ENCODE peak calls at places on chromosomes 11 and 22, in ten cellular contexts. One of them, this sample, is unnamed.

GRCh38 chr22:23534851-23535717 is 45.0 kb downstream of the IGLL1 start:
- DNase-seq in psoas muscle: peak; percentile 44
- DNase-seq in NCI-H2029 treated with DMSO at 0.1 percent for 48 hours: no peak
- DNase-seq in HT-29: no peak
- DNase-seq in heart right ventricle: no peak
- DNase-seq in activated T-helper 1 cell treated with anti-CD3 and anti-CD28 coated beads, Interleukin-12 subunit alpha, Interleukin-12 subunit beta, Interleukin-2, Interleukin-4 antibody, amounts not matched to agents 30 ng/mL and 10 ng/mL and 1 ng/mL, durations not matched to agents 14 hours and 24 hours and 36 hours: no peak
- DNase-seq in EL: no peak
- DNase-seq in transverse colon: no peak
- DNase-seq in cardiac fibroblast: no peak
- DNase-seq in T-helper 1 cell: no peak
- DNase-seq in this sample: no peak

GRCh38 chr11:57085604-57086003 is 96.1 kb upstream of the LRRC55 start:
- DNase-seq in psoas muscle: no peak
- DNase-seq in NCI-H2029 treated with DMSO at 0.1 percent for 48 hours: no peak
- DNase-seq in HT-29: peak; percentile 18
- DNase-seq in heart right ventricle: no peak
- DNase-seq in activated T-helper 1 cell treated with anti-CD3 and anti-CD28 coated beads, Interleukin-12 subunit alpha, Interleukin-12 subunit beta, Interleukin-2, Interleukin-4 antibody, amounts not matched to agents 30 ng/mL and 10 ng/mL and 1 ng/mL, durations not matched to agents 14 hours and 24 hours and 36 hours: no peak
- DNase-seq in EL: no peak
- DNase-seq in transverse colon: no peak
- DNase-seq in cardiac fibroblast: peak; percentile 8
- DNase-seq in T-helper 1 cell: no peak
- DNase-seq in this sample: no peak

GRCh38 chr22:46450931-46451660 is 86.3 kb downstream of the CELSR1 start:
- DNase-seq in psoas muscle: no peak
- DNase-seq in NCI-H2029 treated with DMSO at 0.1 percent for 48 hours: no peak
- DNase-seq in HT-29: no peak
- DNase-seq in heart right ventricle: no peak
- DNase-seq in activated T-helper 1 cell treated with anti-CD3 and anti-CD28 coated beads, Interleukin-12 subunit alpha, Interleukin-12 subunit beta, Interleukin-2, Interleukin-4 antibody, amounts not matched to agents 30 ng/mL and 10 ng/mL and 1 ng/mL, durations not matched to agents 14 hours and 24 hours and 36 hours: no peak
- DNase-seq in EL: no peak
- DNase-seq in transverse colon: no peak
- DNase-seq in cardiac fibroblast: no peak
- DNase-seq in T-helper 1 cell: no peak
- DNase-seq in this sample: no peak

GRCh38 chr22:22616636-22617035 is 27.8 kb upstream of the GGTLC2 start:
- DNase-seq in psoas muscle: no peak
- DNase-seq in NCI-H2029 treated with DMSO at 0.1 percent for 48 hours: no peak
- DNase-seq in HT-29: no peak
- DNase-seq in heart right ventricle: no peak
- DNase-seq in activated T-helper 1 cell treated with anti-CD3 and anti-CD28 coated beads, Interleukin-12 subunit alpha, Interleukin-12 subunit beta, Interleukin-2, Interleukin-4 antibody, amounts not matched to agents 30 ng/mL and 10 ng/mL and 1 ng/mL, durations not matched to agents 14 hours and 24 hours and 36 hours: peak; percentile 18
- DNase-seq in EL: no peak
- DNase-seq in transverse colon: no peak
- DNase-seq in cardiac fibroblast: no peak
- DNase-seq in T-helper 1 cell: peak; percentile 6
- DNase-seq in this sample: no peak

GRCh38 chr11:64360403-64360980 is 1.5 kb downstream of the RPS6KA4 start:
- DNase-seq in psoas muscle: no peak
- DNase-seq in NCI-H2029 treated with DMSO at 0.1 percent for 48 hours: no peak
- DNase-seq in HT-29: no peak
- DNase-seq in heart right ventricle: no peak
- DNase-seq in activated T-helper 1 cell treated with anti-CD3 and anti-CD28 coated beads, Interleukin-12 subunit alpha, Interleukin-12 subunit beta, Interleukin-2, Interleukin-4 antibody, amounts not matched to agents 30 ng/mL and 10 ng/mL and 1 ng/mL, durations not matched to agents 14 hours and 24 hours and 36 hours: no peak
- DNase-seq in EL: no peak
- DNase-seq in transverse colon: no peak
- DNase-seq in cardiac fibroblast: no peak
- DNase-seq in T-helper 1 cell: no peak
- DNase-seq in this sample: no peak

GRCh38 chr11:11510939-11511338 is 110.9 kb downstream of the GALNT18 start:
- DNase-seq in psoas muscle: peak; percentile 75
- DNase-seq in NCI-H2029 treated with DMSO at 0.1 percent for 48 hours: peak; percentile 81
- DNase-seq in HT-29: no peak
- DNase-seq in heart right ventricle: peak; percentile 27
- DNase-seq in activated T-helper 1 cell treated with anti-CD3 and anti-CD28 coated beads, Interleukin-12 subunit alpha, Interleukin-12 subunit beta, Interleukin-2, Interleukin-4 antibody, amounts not matched to agents 30 ng/mL and 10 ng/mL and 1 ng/mL, durations not matched to agents 14 hours and 24 hours and 36 hours: no peak
- DNase-seq in EL: no peak
- DNase-seq in transverse colon: peak; percentile 37
- DNase-seq in cardiac fibroblast: no peak
- DNase-seq in T-helper 1 cell: no peak
- DNase-seq in this sample: peak; percentile 47

GRCh38 chr22:49699476-49699875 is 128.2 kb downstream of the BRD1 start:
- DNase-seq in psoas muscle: no peak
- DNase-seq in NCI-H2029 treated with DMSO at 0.1 percent for 48 hours: no peak
- DNase-seq in HT-29: no peak
- DNase-seq in heart right ventricle: no peak
- DNase-seq in activated T-helper 1 cell treated with anti-CD3 and anti-CD28 coated beads, Interleukin-12 subunit alpha, Interleukin-12 subunit beta, Interleukin-2, Interleukin-4 antibody, amounts not matched to agents 30 ng/mL and 10 ng/mL and 1 ng/mL, durations not matched to agents 14 hours and 24 hours and 36 hours: no peak
- DNase-seq in EL: no peak
- DNase-seq in transverse colon: no peak
- DNase-seq in cardiac fibroblast: no peak
- DNase-seq in T-helper 1 cell: no peak
- DNase-seq in this sample: no peak

GRCh38 chr11:77057938-77058474 is 8.8 kb upstream of the CAPN5 start:
- DNase-seq in psoas muscle: no peak
- DNase-seq in NCI-H2029 treated with DMSO at 0.1 percent for 48 hours: no peak
- DNase-seq in HT-29: no peak
- DNase-seq in heart right ventricle: no peak
- DNase-seq in activated T-helper 1 cell treated with anti-CD3 and anti-CD28 coated beads, Interleukin-12 subunit alpha, Interleukin-12 subunit beta, Interleukin-2, Interleukin-4 antibody, amounts not matched to agents 30 ng/mL and 10 ng/mL and 1 ng/mL, durations not matched to agents 14 hours and 24 hours and 36 hours: no peak
- DNase-seq in EL: no peak
- DNase-seq in transverse colon: no peak
- DNase-seq in cardiac fibroblast: no peak
- DNase-seq in T-helper 1 cell: no peak
- DNase-seq in this sample: no peak

GRCh38 chr11:105148241-105148640 is 8.7 kb upstream of the CARD18 start:
- DNase-seq in psoas muscle: no peak
- DNase-seq in NCI-H2029 treated with DMSO at 0.1 percent for 48 hours: no peak
- DNase-seq in HT-29: no peak
- DNase-seq in heart right ventricle: no peak
- DNase-seq in activated T-helper 1 cell treated with anti-CD3 and anti-CD28 coated beads, Interleukin-12 subunit alpha, Interleukin-12 subunit beta, Interleukin-2, Interleukin-4 antibody, amounts not matched to agents 30 ng/mL and 10 ng/mL and 1 ng/mL, durations not matched to agents 14 hours and 24 hours and 36 hours: no peak
- DNase-seq in EL: peak; percentile 40
- DNase-seq in transverse colon: no peak
- DNase-seq in cardiac fibroblast: no peak
- DNase-seq in T-helper 1 cell: no peak
- DNase-seq in this sample: no peak

GRCh38 chr11:102345923-102346322 is 1.1 kb upstream of the BIRC2 start:
- DNase-seq in psoas muscle: no peak
- DNase-seq in NCI-H2029 treated with DMSO at 0.1 percent for 48 hours: no peak
- DNase-seq in HT-29: peak; percentile 16
- DNase-seq in heart right ventricle: no peak
- DNase-seq in activated T-helper 1 cell treated with anti-CD3 and anti-CD28 coated beads, Interleukin-12 subunit alpha, Interleukin-12 subunit beta, Interleukin-2, Interleukin-4 antibody, amounts not matched to agents 30 ng/mL and 10 ng/mL and 1 ng/mL, durations not matched to agents 14 hours and 24 hours and 36 hours: no peak
- DNase-seq in EL: peak; percentile 90
- DNase-seq in transverse colon: no peak
- DNase-seq in cardiac fibroblast: peak; percentile 34
- DNase-seq in T-helper 1 cell: no peak
- DNase-seq in this sample: no peak

GRCh38 chr11:34243620-34244493 is 114.0 kb downstream of the ABTB2 start:
- DNase-seq in psoas muscle: no peak
- DNase-seq in NCI-H2029 treated with DMSO at 0.1 percent for 48 hours: no peak
- DNase-seq in HT-29: peak; percentile 84
- DNase-seq in heart right ventricle: no peak
- DNase-seq in activated T-helper 1 cell treated with anti-CD3 and anti-CD28 coated beads, Interleukin-12 subunit alpha, Interleukin-12 subunit beta, Interleukin-2, Interleukin-4 antibody, amounts not matched to agents 30 ng/mL and 10 ng/mL and 1 ng/mL, durations not matched to agents 14 hours and 24 hours and 36 hours: peak; percentile 36
- DNase-seq in EL: peak; percentile 82
- DNase-seq in transverse colon: peak; percentile 84
- DNase-seq in cardiac fibroblast: peak; percentile 65
- DNase-seq in T-helper 1 cell: peak; percentile 69
- DNase-seq in this sample: peak; percentile 78

GRCh38 chr11:94814238-94814976 is 46.3 kb downstream of the AMOTL1 start:
- DNase-seq in psoas muscle: no peak
- DNase-seq in NCI-H2029 treated with DMSO at 0.1 percent for 48 hours: no peak
- DNase-seq in HT-29: no peak
- DNase-seq in heart right ventricle: no peak
- DNase-seq in activated T-helper 1 cell treated with anti-CD3 and anti-CD28 coated beads, Interleukin-12 subunit alpha, Interleukin-12 subunit beta, Interleukin-2, Interleukin-4 antibody, amounts not matched to agents 30 ng/mL and 10 ng/mL and 1 ng/mL, durations not matched to agents 14 hours and 24 hours and 36 hours: no peak
- DNase-seq in EL: no peak
- DNase-seq in transverse colon: no peak
- DNase-seq in cardiac fibroblast: no peak
- DNase-seq in T-helper 1 cell: no peak
- DNase-seq in this sample: no peak

GRCh38 chr11:100876826-100877545 is 189.9 kb downstream of the ARHGAP42 start:
- DNase-seq in psoas muscle: no peak
- DNase-seq in NCI-H2029 treated with DMSO at 0.1 percent for 48 hours: no peak
- DNase-seq in HT-29: no peak
- DNase-seq in heart right ventricle: no peak
- DNase-seq in activated T-helper 1 cell treated with anti-CD3 and anti-CD28 coated beads, Interleukin-12 subunit alpha, Interleukin-12 subunit beta, Interleukin-2, Interleukin-4 antibody, amounts not matched to agents 30 ng/mL and 10 ng/mL and 1 ng/mL, durations not matched to agents 14 hours and 24 hours and 36 hours: no peak
- DNase-seq in EL: peak; percentile 96
- DNase-seq in transverse colon: no peak
- DNase-seq in cardiac fibroblast: peak; percentile 94
- DNase-seq in T-helper 1 cell: no peak
- DNase-seq in this sample: no peak

GRCh38 chr11:65293909-65294381 is 20.7 kb upstream of the CDC42EP2 start:
- DNase-seq in psoas muscle: peak; percentile 68
- DNase-seq in NCI-H2029 treated with DMSO at 0.1 percent for 48 hours: no peak
- DNase-seq in HT-29: no peak
- DNase-seq in heart right ventricle: peak; percentile 69
- DNase-seq in activated T-helper 1 cell treated with anti-CD3 and anti-CD28 coated beads, Interleukin-12 subunit alpha, Interleukin-12 subunit beta, Interleukin-2, Interleukin-4 antibody, amounts not matched to agents 30 ng/mL and 10 ng/mL and 1 ng/mL, durations not matched to agents 14 hours and 24 hours and 36 hours: no peak
- DNase-seq in EL: no peak
- DNase-seq in transverse colon: peak; percentile 45
- DNase-seq in cardiac fibroblast: no peak
- DNase-seq in T-helper 1 cell: no peak
- DNase-seq in this sample: no peak

GRCh38 chr11:70572974-70573260 is 174.6 kb downstream of the CTTN start:
- DNase-seq in psoas muscle: peak; percentile 27
- DNase-seq in NCI-H2029 treated with DMSO at 0.1 percent for 48 hours: no peak
- DNase-seq in HT-29: no peak
- DNase-seq in heart right ventricle: no peak
- DNase-seq in activated T-helper 1 cell treated with anti-CD3 and anti-CD28 coated beads, Interleukin-12 subunit alpha, Interleukin-12 subunit beta, Interleukin-2, Interleukin-4 antibody, amounts not matched to agents 30 ng/mL and 10 ng/mL and 1 ng/mL, durations not matched to agents 14 hours and 24 hours and 36 hours: no peak
- DNase-seq in EL: no peak
- DNase-seq in transverse colon: no peak
- DNase-seq in cardiac fibroblast: no peak
- DNase-seq in T-helper 1 cell: no peak
- DNase-seq in this sample: peak; percentile 48

GRCh38 chr11:32713496-32713895 is 81.0 kb downstream of the CCDC73 start:
- DNase-seq in psoas muscle: no peak
- DNase-seq in NCI-H2029 treated with DMSO at 0.1 percent for 48 hours: no peak
- DNase-seq in HT-29: peak; percentile 64
- DNase-seq in heart right ventricle: no peak
- DNase-seq in activated T-helper 1 cell treated with anti-CD3 and anti-CD28 coated beads, Interleukin-12 subunit alpha, Interleukin-12 subunit beta, Interleukin-2, Interleukin-4 antibody, amounts not matched to agents 30 ng/mL and 10 ng/mL and 1 ng/mL, durations not matched to agents 14 hours and 24 hours and 36 hours: no peak
- DNase-seq in EL: no peak
- DNase-seq in transverse colon: no peak
- DNase-seq in cardiac fibroblast: peak; percentile 16
- DNase-seq in T-helper 1 cell: no peak
- DNase-seq in this sample: no peak

GRCh38 chr22:32788884-32789624 is 12.5 kb upstream of the TIMP3 start:
- DNase-seq in psoas muscle: no peak
- DNase-seq in NCI-H2029 treated with DMSO at 0.1 percent for 48 hours: no peak
- DNase-seq in HT-29: no peak
- DNase-seq in heart right ventricle: no peak
- DNase-seq in activated T-helper 1 cell treated with anti-CD3 and anti-CD28 coated beads, Interleukin-12 subunit alpha, Interleukin-12 subunit beta, Interleukin-2, Interleukin-4 antibody, amounts not matched to agents 30 ng/mL and 10 ng/mL and 1 ng/mL, durations not matched to agents 14 hours and 24 hours and 36 hours: no peak
- DNase-seq in EL: peak; percentile 65
- DNase-seq in transverse colon: no peak
- DNase-seq in cardiac fibroblast: peak; percentile 79
- DNase-seq in T-helper 1 cell: no peak
- DNase-seq in this sample: peak; percentile 75

GRCh38 chr11:72541224-72541974 is 107.1 kb upstream of the CLPB start:
- DNase-seq in psoas muscle: no peak
- DNase-seq in NCI-H2029 treated with DMSO at 0.1 percent for 48 hours: no peak
- DNase-seq in HT-29: no peak
- DNase-seq in heart right ventricle: no peak
- DNase-seq in activated T-helper 1 cell treated with anti-CD3 and anti-CD28 coated beads, Interleukin-12 subunit alpha, Interleukin-12 subunit beta, Interleukin-2, Interleukin-4 antibody, amounts not matched to agents 30 ng/mL and 10 ng/mL and 1 ng/mL, durations not matched to agents 14 hours and 24 hours and 36 hours: no peak
- DNase-seq in EL: no peak
- DNase-seq in transverse colon: no peak
- DNase-seq in cardiac fibroblast: no peak
- DNase-seq in T-helper 1 cell: no peak
- DNase-seq in this sample: no peak

GRCh38 chr11:100635194-100635593 is 51.9 kb upstream of the ARHGAP42 start:
- DNase-seq in psoas muscle: no peak
- DNase-seq in NCI-H2029 treated with DMSO at 0.1 percent for 48 hours: no peak
- DNase-seq in HT-29: no peak
- DNase-seq in heart right ventricle: no peak
- DNase-seq in activated T-helper 1 cell treated with anti-CD3 and anti-CD28 coated beads, Interleukin-12 subunit alpha, Interleukin-12 subunit beta, Interleukin-2, Interleukin-4 antibody, amounts not matched to agents 30 ng/mL and 10 ng/mL and 1 ng/mL, durations not matched to agents 14 hours and 24 hours and 36 hours: no peak
- DNase-seq in EL: no peak
- DNase-seq in transverse colon: no peak
- DNase-seq in cardiac fibroblast: no peak
- DNase-seq in T-helper 1 cell: no peak
- DNase-seq in this sample: no peak

GRCh38 chr22:43446881-43447280 is 35.1 kb downstream of the MPPED1 start:
- DNase-seq in psoas muscle: no peak
- DNase-seq in NCI-H2029 treated with DMSO at 0.1 percent for 48 hours: peak; percentile 86
- DNase-seq in HT-29: no peak
- DNase-seq in heart right ventricle: no peak
- DNase-seq in activated T-helper 1 cell treated with anti-CD3 and anti-CD28 coated beads, Interleukin-12 subunit alpha, Interleukin-12 subunit beta, Interleukin-2, Interleukin-4 antibody, amounts not matched to agents 30 ng/mL and 10 ng/mL and 1 ng/mL, durations not matched to agents 14 hours and 24 hours and 36 hours: no peak
- DNase-seq in EL: no peak
- DNase-seq in transverse colon: no peak
- DNase-seq in cardiac fibroblast: no peak
- DNase-seq in T-helper 1 cell: no peak
- DNase-seq in this sample: no peak

GRCh38 chr22:39134366-39135091 is 18.0 kb downstream of the CBX7 start:
- DNase-seq in psoas muscle: peak; percentile 45
- DNase-seq in NCI-H2029 treated with DMSO at 0.1 percent for 48 hours: no peak
- DNase-seq in HT-29: no peak
- DNase-seq in heart right ventricle: no peak
- DNase-seq in activated T-helper 1 cell treated with anti-CD3 and anti-CD28 coated beads, Interleukin-12 subunit alpha, Interleukin-12 subunit beta, Interleukin-2, Interleukin-4 antibody, amounts not matched to agents 30 ng/mL and 10 ng/mL and 1 ng/mL, durations not matched to agents 14 hours and 24 hours and 36 hours: no peak
- DNase-seq in EL: no peak
- DNase-seq in transverse colon: no peak
- DNase-seq in cardiac fibroblast: no peak
- DNase-seq in T-helper 1 cell: no peak
- DNase-seq in this sample: peak; percentile 83

This sample was measured in upper lobe of left lung.